ENCODE peak calls at places on chromosome 12, in eight cellular contexts. One of them, this sample, is unnamed.
A peak's percentile ranks its signal among the peaks of the same experiment; 100 is the strongest.

GRCh38 chr12:49651855-49652254 is 28.5 kb downstream of the PRPF40B start:
- DNase-seq in A549: no peak
- DNase-seq in coronary artery: no peak
- DNase-seq in dorsolateral prefrontal cortex: peak; percentile 19
- DNase-seq in heart left ventricle: no peak
- DNase-seq in heart right ventricle: no peak
- DNase-seq in mesothelial cell of epicardium: no peak
- DNase-seq in upper lobe of left lung: no peak
- DNase-seq in this sample: no peak

GRCh38 chr12:10941916-10942607 is 3.0 kb upstream of the TAS2R14 start:
- DNase-seq in heart right ventricle: no peak
- DNase-seq in coronary artery: no peak
- DNase-seq in upper lobe of left lung: no peak
- DNase-seq in heart left ventricle: no peak
- DNase-seq in A549: no peak
- DNase-seq in dorsolateral prefrontal cortex: no peak
- DNase-seq in mesothelial cell of epicardium: no peak
- DNase-seq in this sample: no peak

GRCh38 chr12:70822431-70822830 is 98.1 kb downstream of the PTPRR start:
- DNase-seq in A549: no peak
- DNase-seq in mesothelial cell of epicardium: no peak
- DNase-seq in coronary artery: no peak
- DNase-seq in heart left ventricle: no peak
- DNase-seq in upper lobe of left lung: no peak
- DNase-seq in dorsolateral prefrontal cortex: peak; percentile 49
- DNase-seq in heart right ventricle: no peak
- DNase-seq in this sample: no peak

GRCh38 chr12:125093681-125094025 is 28.4 kb downstream of the AACS start:
- DNase-seq in upper lobe of left lung: no peak
- DNase-seq in dorsolateral prefrontal cortex: peak; percentile 59
- DNase-seq in coronary artery: no peak
- DNase-seq in A549: no peak
- DNase-seq in heart left ventricle: no peak
- DNase-seq in heart right ventricle: no peak
- DNase-seq in mesothelial cell of epicardium: no peak
- DNase-seq in this sample: no peak

GRCh38 chr12:62738611-62739010 is 196.3 kb downstream of the PPM1H start:
- DNase-seq in heart right ventricle: no peak
- DNase-seq in mesothelial cell of epicardium: no peak
- DNase-seq in heart left ventricle: no peak
- DNase-seq in A549: no peak
- DNase-seq in upper lobe of left lung: no peak
- DNase-seq in coronary artery: no peak
- DNase-seq in dorsolateral prefrontal cortex: no peak
- DNase-seq in this sample: no peak

GRCh38 chr12:29216266-29216665 is 67.2 kb downstream of the FAR2 start:
- DNase-seq in dorsolateral prefrontal cortex: no peak
- DNase-seq in heart left ventricle: no peak
- DNase-seq in mesothelial cell of epicardium: no peak
- DNase-seq in heart right ventricle: no peak
- DNase-seq in coronary artery: no peak
- DNase-seq in upper lobe of left lung: no peak
- DNase-seq in A549: no peak
- DNase-seq in this sample: no peak

GRCh38 chr12:1189163-1189562 is 198.1 kb downstream of the ERC1 start:
- DNase-seq in A549: no peak
- DNase-seq in mesothelial cell of epicardium: no peak
- DNase-seq in upper lobe of left lung: no peak
- DNase-seq in heart left ventricle: no peak
- DNase-seq in coronary artery: no peak
- DNase-seq in dorsolateral prefrontal cortex: no peak
- DNase-seq in heart right ventricle: no peak
- DNase-seq in this sample: no peak

GRCh38 chr12:3311027-3311402 is 180.0 kb upstream of the PRMT8 start:
- DNase-seq in upper lobe of left lung: no peak
- DNase-seq in A549: no peak
- DNase-seq in coronary artery: no peak
- DNase-seq in dorsolateral prefrontal cortex: no peak
- DNase-seq in heart left ventricle: no peak
- DNase-seq in mesothelial cell of epicardium: no peak
- DNase-seq in heart right ventricle: no peak
- DNase-seq in this sample: no peak

GRCh38 chr12:111964935-111965334 is 48.0 kb downstream of the TMEM116 start:
- DNase-seq in A549: no peak
- DNase-seq in heart right ventricle: no peak
- DNase-seq in mesothelial cell of epicardium: no peak
- DNase-seq in coronary artery: no peak
- DNase-seq in upper lobe of left lung: no peak
- DNase-seq in dorsolateral prefrontal cortex: no peak
- DNase-seq in heart left ventricle: no peak
- DNase-seq in this sample: no peak

GRCh38 chr12:48388938-48389337 is 38.2 kb upstream of the ZNF641 start:
- DNase-seq in heart right ventricle: no peak
- DNase-seq in coronary artery: no peak
- DNase-seq in A549: no peak
- DNase-seq in heart left ventricle: no peak
- DNase-seq in upper lobe of left lung: no peak
- DNase-seq in dorsolateral prefrontal cortex: no peak
- DNase-seq in mesothelial cell of epicardium: no peak
- DNase-seq in this sample: no peak

GRCh38 chr12:65707051-65707450 is 117.2 kb upstream of the HMGA2 start:
- DNase-seq in upper lobe of left lung: no peak
- DNase-seq in A549: no peak
- DNase-seq in dorsolateral prefrontal cortex: no peak
- DNase-seq in heart right ventricle: no peak
- DNase-seq in mesothelial cell of epicardium: no peak
- DNase-seq in coronary artery: no peak
- DNase-seq in heart left ventricle: no peak
- DNase-seq in this sample: no peak

GRCh38 chr12:123044351-123044750 is 63.9 kb downstream of the ARL6IP4 start:
- DNase-seq in heart left ventricle: no peak
- DNase-seq in coronary artery: no peak
- DNase-seq in mesothelial cell of epicardium: no peak
- DNase-seq in A549: no peak
- DNase-seq in heart right ventricle: no peak
- DNase-seq in upper lobe of left lung: no peak
- DNase-seq in dorsolateral prefrontal cortex: no peak
- DNase-seq in this sample: no peak

GRCh38 chr12:117699118-117699517 is 269.7 kb downstream of the KSR2 start:
- DNase-seq in heart right ventricle: no peak
- DNase-seq in dorsolateral prefrontal cortex: no peak
- DNase-seq in upper lobe of left lung: no peak
- DNase-seq in coronary artery: no peak
- DNase-seq in heart left ventricle: no peak
- DNase-seq in A549: no peak
- DNase-seq in mesothelial cell of epicardium: no peak
- DNase-seq in this sample: no peak

GRCh38 chr12:88921890-88922532 is 341.7 kb upstream of the KITLG start:
- DNase-seq in mesothelial cell of epicardium: no peak
- DNase-seq in heart left ventricle: no peak
- DNase-seq in coronary artery: no peak
- DNase-seq in dorsolateral prefrontal cortex: no peak
- DNase-seq in upper lobe of left lung: no peak
- DNase-seq in A549: no peak
- DNase-seq in heart right ventricle: no peak
- DNase-seq in this sample: no peak

GRCh38 chr12:105978686-105979085 is 160.1 kb downstream of the NUAK1 start:
- DNase-seq in A549: no peak
- DNase-seq in heart right ventricle: no peak
- DNase-seq in upper lobe of left lung: no peak
- DNase-seq in heart left ventricle: no peak
- DNase-seq in coronary artery: no peak
- DNase-seq in dorsolateral prefrontal cortex: no peak
- DNase-seq in mesothelial cell of epicardium: no peak
- DNase-seq in this sample: no peak

DNA sequence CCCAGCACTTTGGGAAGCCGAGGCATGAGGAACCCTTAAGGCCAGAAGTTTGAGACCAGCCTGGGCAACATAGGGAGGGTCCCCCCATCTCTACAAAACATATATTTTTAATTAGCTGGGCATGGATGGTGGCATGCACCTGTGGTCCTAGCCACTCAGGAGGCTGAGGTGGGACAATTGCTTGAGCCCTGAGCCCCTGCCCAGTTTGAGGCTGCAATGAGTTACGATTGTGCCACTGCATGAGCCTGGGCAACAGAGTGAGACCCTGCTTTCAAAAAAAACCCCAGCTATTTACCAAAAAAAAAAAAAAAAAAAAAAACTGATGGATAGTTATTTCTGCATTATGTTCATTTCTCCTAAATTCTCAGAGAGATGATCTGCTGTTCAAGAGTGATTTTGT is 230.0 kb downstream of the SOX5 start:
- DNase-seq in mesothelial cell of epicardium: no peak
- DNase-seq in A549: no peak
- DNase-seq in upper lobe of left lung: no peak
- DNase-seq in coronary artery: no peak
- DNase-seq in heart left ventricle: no peak
- DNase-seq in dorsolateral prefrontal cortex: no peak
- DNase-seq in heart right ventricle: no peak
- DNase-seq in this sample: no peak
- TF ChIP-seq CTCF in mesothelial cell of epicardium: no peak
- TF ChIP-seq CTCF in A549: no peak
- TF ChIP-seq CTCF in upper lobe of left lung: no peak
- TF ChIP-seq CTCF in coronary artery: no peak
- TF ChIP-seq CTCF in heart left ventricle: no peak
- TF ChIP-seq CTCF in dorsolateral prefrontal cortex: no peak
- TF ChIP-seq CTCF in heart right ventricle: no peak
- TF ChIP-seq CTCF in this sample: no peak

GRCh38 chr12:114213055-114213561 is 192.8 kb downstream of the TBX5 start:
- DNase-seq in heart left ventricle: peak; percentile 45
- DNase-seq in A549: no peak
- DNase-seq in coronary artery: no peak
- DNase-seq in heart right ventricle: peak; percentile 39
- DNase-seq in upper lobe of left lung: no peak
- DNase-seq in mesothelial cell of epicardium: no peak
- DNase-seq in dorsolateral prefrontal cortex: no peak
- DNase-seq in this sample: no peak
- TF ChIP-seq CTCF in heart left ventricle: peak; percentile 23
- TF ChIP-seq CTCF in A549: no peak
- TF ChIP-seq CTCF in coronary artery: no peak
- TF ChIP-seq CTCF in heart right ventricle: peak; percentile 34
- TF ChIP-seq CTCF in upper lobe of left lung: no peak
- TF ChIP-seq CTCF in mesothelial cell of epicardium: no peak
- TF ChIP-seq CTCF in dorsolateral prefrontal cortex: no peak
- TF ChIP-seq CTCF in this sample: peak; percentile 63

GRCh38 chr12:115632323-115632722 is 645.2 kb downstream of the MED13L start:
- DNase-seq in mesothelial cell of epicardium: no peak
- DNase-seq in coronary artery: no peak
- DNase-seq in heart left ventricle: no peak
- DNase-seq in A549: no peak
- DNase-seq in upper lobe of left lung: no peak
- DNase-seq in dorsolateral prefrontal cortex: no peak
- DNase-seq in heart right ventricle: no peak
- DNase-seq in this sample: no peak
- TF ChIP-seq CTCF in mesothelial cell of epicardium: peak; percentile 47
- TF ChIP-seq CTCF in coronary artery: no peak
- TF ChIP-seq CTCF in heart left ventricle: peak; percentile 39
- TF ChIP-seq CTCF in A549: peak; percentile 26
- TF ChIP-seq CTCF in upper lobe of left lung: no peak
- TF ChIP-seq CTCF in dorsolateral prefrontal cortex: peak; percentile 39
- TF ChIP-seq CTCF in heart right ventricle: peak; percentile 47
- TF ChIP-seq CTCF in this sample: peak; percentile 43

GRCh38 chr12:30975581-30975980 is 49.0 kb downstream of the TSPAN11 start:
- DNase-seq in dorsolateral prefrontal cortex: no peak
- DNase-seq in A549: no peak
- DNase-seq in heart left ventricle: no peak
- DNase-seq in heart right ventricle: no peak
- DNase-seq in mesothelial cell of epicardium: no peak
- DNase-seq in upper lobe of left lung: no peak
- DNase-seq in coronary artery: no peak
- DNase-seq in this sample: no peak
- TF ChIP-seq CTCF in dorsolateral prefrontal cortex: no peak
- TF ChIP-seq CTCF in A549: no peak
- TF ChIP-seq CTCF in heart left ventricle: no peak
- TF ChIP-seq CTCF in heart right ventricle: no peak
- TF ChIP-seq CTCF in mesothelial cell of epicardium: no peak
- TF ChIP-seq CTCF in upper lobe of left lung: no peak
- TF ChIP-seq CTCF in coronary artery: no peak
- TF ChIP-seq CTCF in this sample: no peak

GRCh38 chr12:52083638-52083996 is 4.1 kb downstream of the SMIM41 start:
- DNase-seq in coronary artery: no peak
- DNase-seq in upper lobe of left lung: no peak
- DNase-seq in mesothelial cell of epicardium: no peak
- DNase-seq in dorsolateral prefrontal cortex: no peak
- DNase-seq in heart right ventricle: no peak
- DNase-seq in heart left ventricle: no peak
- DNase-seq in A549: no peak
- DNase-seq in this sample: no peak
- TF ChIP-seq CTCF in coronary artery: no peak
- TF ChIP-seq CTCF in upper lobe of left lung: no peak
- TF ChIP-seq CTCF in mesothelial cell of epicardium: no peak
- TF ChIP-seq CTCF in dorsolateral prefrontal cortex: peak; percentile 7
- TF ChIP-seq CTCF in heart right ventricle: peak; percentile 33
- TF ChIP-seq CTCF in heart left ventricle: no peak
- TF ChIP-seq CTCF in A549: no peak
- TF ChIP-seq CTCF in this sample: no peak